ENCODE peak calls at places on chromosome 6, in five cellular contexts. A, P, O, D and W are unnamed samples.

GRCh38 chr6:84601366-84601765 is 163.0 kb downstream of the TBX18 start:
- DNase-seq in A (no peak), P (no peak), D (no peak), O (no peak), W (no peak)

GRCh38 chr6:149846321-149846720 is 17.8 kb downstream of the LRP11 start:
- DNase-seq in D (no peak), A (peak), P (peak), O (peak), W (peak)

GRCh38 chr6:129251669-129252376 is 368.9 kb downstream of the LAMA2 start:
- DNase-seq in A (peak), D (peak), O (peak), P (peak), W (peak)

GRCh38 chr6:12459945-12460800 is 170.0 kb downstream of the EDN1 start:
- DNase-seq in P (no peak), A (no peak), D (no peak), O (no peak), W (no peak)

GRCh38 chr6:51024126-51024525 is 205.5 kb downstream of the TFAP2B start:
- DNase-seq in D (no peak), P (no peak), O (no peak), A (no peak), W (no peak)

GRCh38 chr6:26604797-26605196 is 8.0 kb downstream of the ABT1 start:
- DNase-seq in D (no peak), P (no peak), A (no peak), O (no peak), W (no peak)

GRCh38 chr6:106658469-106658868 is 29.1 kb downstream of the QRSL1 start:
- DNase-seq in D (no peak), A (no peak), O (no peak), P (peak), W (no peak)

GRCh38 chr6:68880050-68880449 is 245.0 kb downstream of the ADGRB3 start:
- DNase-seq in P (no peak), O (no peak), A (no peak), D (no peak), W (no peak)

GRCh38 chr6:39391182-39391581 is 68.7 kb upstream of the KCNK16 start:
- DNase-seq in D (no peak), O (no peak), P (no peak), A (no peak), W (no peak)

GRCh38 chr6:39387785-39388184 is 65.3 kb upstream of the KCNK16 start:
- DNase-seq in A (no peak), D (no peak), O (no peak), P (no peak), W (no peak)

GRCh38 chr6:39388526-39389371 is 66.2 kb upstream of the KCNK16 start:
- DNase-seq in D (no peak), O (no peak), A (no peak), P (no peak), W (no peak)

GRCh38 chr6:39393075-39393474 is 70.6 kb upstream of the KCNK16 start:
- DNase-seq in A (no peak), D (no peak), P (no peak), O (no peak), W (no peak)

GRCh38 chr6:39389372-39389767 is 66.9 kb upstream of the KCNK16 start:
- DNase-seq in D (peak), A (no peak), P (peak), O (no peak), W (no peak)
- TF ChIP-seq CTCF in D (peak), A (no peak), P (peak), O (no peak), W (no peak)

GRCh38 chr6:139198529-139199303 is 63.8 kb downstream of the HECA start:
- DNase-seq in D (no peak), A (no peak), O (no peak), P (no peak), W (no peak)
- TF ChIP-seq CTCF in D (no peak), A (no peak), O (no peak), P (no peak), W (no peak)

DNA sequence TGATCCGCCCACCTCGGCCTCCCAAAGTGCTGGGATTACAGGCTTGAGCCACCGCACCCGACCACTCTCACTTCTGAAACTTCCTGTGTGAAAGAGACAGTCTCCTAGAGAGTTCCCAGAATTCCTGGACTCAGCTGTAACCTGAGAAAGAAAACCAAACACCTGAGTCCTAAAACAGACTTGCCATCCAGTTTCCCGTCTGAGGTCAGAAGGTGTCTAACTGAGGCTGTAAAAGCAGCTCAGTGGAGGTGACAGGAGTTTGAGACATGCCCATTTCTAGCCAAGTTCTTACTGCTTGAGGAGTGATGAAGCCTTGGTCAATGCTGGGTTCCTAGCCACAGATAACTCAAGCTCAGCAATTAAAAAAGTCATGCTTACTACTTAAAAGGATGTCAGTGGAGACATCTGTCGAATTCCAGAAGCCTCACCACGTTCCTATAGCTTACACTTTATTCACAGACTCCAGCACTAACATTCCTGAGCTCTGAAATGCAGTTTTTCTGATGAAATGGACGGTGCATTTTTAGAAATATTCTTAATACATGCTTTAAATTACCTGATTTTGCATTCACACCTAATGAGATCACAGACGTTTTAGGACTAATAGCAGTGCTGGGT is 6.1 kb downstream of the UQCC2 start:
- DNase-seq in D (no peak), P (no peak), A (no peak), O (no peak), W (no peak)
- TF ChIP-seq CTCF in D (no peak), P (no peak), A (no peak), O (no peak), W (no peak)

GRCh38 chr6:30234361-30234760 is 21.2 kb upstream of the TRIM26 start:
- DNase-seq in O (no peak), P (no peak), A (no peak), D (no peak), W (no peak)

DNA sequence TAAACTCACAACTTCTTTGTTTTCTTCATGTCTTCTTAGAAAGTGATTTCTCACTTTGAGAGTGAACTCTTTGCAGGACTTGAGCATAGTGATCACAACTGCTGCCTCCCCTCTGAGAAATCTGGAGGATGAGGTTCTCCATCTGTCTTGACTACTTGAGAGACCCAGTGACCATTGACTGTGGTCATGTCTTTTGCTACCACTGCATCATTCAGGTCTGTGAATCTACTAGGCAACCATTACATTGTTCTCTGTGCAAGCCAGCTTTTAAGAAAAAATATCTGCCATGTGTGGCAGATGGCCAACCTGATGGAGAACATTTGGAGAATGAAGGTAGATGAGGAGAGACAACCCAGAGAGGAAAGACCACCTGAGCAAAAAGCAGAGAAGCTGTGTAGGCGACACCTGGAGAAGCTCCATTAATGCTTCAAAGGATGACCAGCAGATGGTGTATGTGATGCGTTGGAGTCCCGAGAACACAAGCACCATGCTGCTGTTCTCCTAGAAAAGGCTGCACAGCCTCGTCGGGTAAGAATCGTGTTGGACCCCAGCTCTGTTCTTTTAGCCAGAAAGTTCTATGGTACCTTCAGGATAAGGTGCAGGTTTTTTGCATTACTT is 25.1 kb upstream of the TRIM26 start:
- DNase-seq in O (no peak), A (no peak), P (peak), D (peak), W (no peak)
- TF ChIP-seq CTCF in O (peak), A (no peak), P (peak), D (peak), W (peak)

GRCh38 chr6:63799813-63800212 is 164.2 kb downstream of the PHF3 start:
- DNase-seq in P (no peak), D (no peak), O (no peak), A (no peak), W (no peak)

GRCh38 chr6:63805345-63805744 is 169.7 kb downstream of the PHF3 start:
- DNase-seq in O (no peak), D (no peak), P (no peak), A (no peak), W (no peak)

GRCh38 chr6:63804381-63804956 is 168.9 kb downstream of the PHF3 start:
- DNase-seq in A (no peak), O (no peak), D (no peak), P (peak), W (no peak)

GRCh38 chr6:63803371-63803770 is 167.8 kb downstream of the PHF3 start:
- DNase-seq in A (no peak), O (no peak), D (no peak), P (no peak), W (no peak)

GRCh38 chr6:63802606-63803206 is 167.1 kb downstream of the PHF3 start:
- DNase-seq in D (peak), O (no peak), P (peak), A (no peak), W (no peak)
- TF ChIP-seq CTCF in D (peak), O (peak), P (peak), A (peak), W (peak)

GRCh38 chr6:10250655-10251220 is 164.1 kb downstream of the TFAP2A start:
- DNase-seq in O (no peak), P (no peak), D (no peak), A (no peak), W (no peak)

GRCh38 chr6:10259676-10260075 is 155.2 kb downstream of the TFAP2A start:
- DNase-seq in A (no peak), P (no peak), D (no peak), O (no peak), W (no peak)

GRCh38 chr6:10258341-10258740 is 156.5 kb downstream of the TFAP2A start:
- DNase-seq in P (no peak), O (no peak), A (no peak), D (no peak), W (no peak)

GRCh38 chr6:10256113-10256690 is 158.7 kb downstream of the TFAP2A start:
- DNase-seq in P (peak), A (no peak), D (peak), O (no peak), W (no peak)
- TF ChIP-seq CTCF in P (peak), A (no peak), D (peak), O (peak), W (no peak)

DNA sequence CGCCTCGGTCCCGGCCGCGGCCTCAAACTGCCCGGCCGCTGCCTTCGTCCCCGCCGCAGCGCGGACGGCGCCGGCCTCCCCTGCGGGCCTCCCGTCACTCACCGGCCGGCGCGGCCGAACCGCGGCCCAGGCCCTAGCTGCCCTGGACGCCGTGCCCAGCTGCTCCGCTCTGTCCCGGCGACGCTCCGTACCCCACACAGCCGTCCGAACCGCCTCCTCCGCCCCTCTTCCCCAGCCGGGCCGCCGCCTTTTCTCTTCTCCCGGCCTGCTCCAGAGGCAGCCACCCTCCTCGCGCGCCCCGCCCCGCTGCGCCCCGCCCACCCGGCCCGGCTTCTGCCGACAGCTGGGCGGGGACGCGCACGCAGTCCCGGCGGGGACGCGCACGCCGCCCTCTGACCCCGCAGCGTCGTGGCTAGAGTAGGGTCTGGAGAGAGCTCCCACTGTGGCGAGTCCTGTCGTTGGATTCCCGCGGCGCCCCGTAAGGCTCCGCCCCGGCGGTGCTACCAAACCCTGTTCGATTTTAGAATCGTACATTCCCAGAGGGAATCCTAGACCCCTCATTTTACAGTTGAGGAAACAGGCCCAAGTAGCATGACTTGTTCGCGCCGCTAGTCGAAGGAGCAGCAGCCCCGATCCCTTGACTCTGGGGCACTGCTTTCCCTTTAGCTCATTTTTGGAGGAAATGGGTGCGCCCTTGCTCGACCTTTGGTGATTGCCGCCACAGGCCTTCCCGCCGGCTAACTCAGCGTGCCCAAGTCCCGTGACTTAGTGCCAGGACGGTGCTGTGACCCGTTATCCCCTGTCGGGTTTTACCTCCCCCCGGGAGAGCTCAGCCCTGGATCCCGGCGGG is at the start of gene FBXO30:
- DNase-seq in A (peak), O (peak), D (peak), P (peak), W (peak)
- TF ChIP-seq CTCF in A (peak), O (no peak), D (no peak), P (peak), W (no peak)

GRCh38 chr6:75070244-75070643 is 135.6 kb downstream of the COL12A1 start:
- DNase-seq in O (no peak), A (no peak), D (no peak), P (no peak), W (no peak)

DNA sequence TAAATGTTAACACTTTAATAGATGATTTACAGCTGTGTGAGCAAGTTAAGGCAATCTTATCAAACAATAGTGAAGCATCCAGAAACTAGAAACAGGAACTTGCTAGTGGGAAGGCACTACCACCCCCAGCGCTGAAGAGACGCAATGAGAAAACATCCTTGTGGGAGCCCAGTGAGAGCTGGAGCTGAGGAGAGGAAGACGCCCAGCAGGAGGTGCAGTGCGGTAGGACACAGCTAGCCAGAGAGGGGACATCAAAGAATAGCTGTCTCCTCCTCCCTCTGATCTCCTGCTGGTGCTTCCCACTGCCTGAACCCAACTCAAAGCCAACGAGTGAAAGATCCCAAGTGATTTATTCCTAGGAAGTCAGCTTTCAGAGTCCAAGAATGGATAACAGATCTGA is 140.3 kb downstream of the COL12A1 start:
- DNase-seq in D (peak), O (no peak), A (peak), P (peak), W (peak)
- TF ChIP-seq CTCF in D (peak), O (no peak), A (no peak), P (peak), W (peak)

DNA sequence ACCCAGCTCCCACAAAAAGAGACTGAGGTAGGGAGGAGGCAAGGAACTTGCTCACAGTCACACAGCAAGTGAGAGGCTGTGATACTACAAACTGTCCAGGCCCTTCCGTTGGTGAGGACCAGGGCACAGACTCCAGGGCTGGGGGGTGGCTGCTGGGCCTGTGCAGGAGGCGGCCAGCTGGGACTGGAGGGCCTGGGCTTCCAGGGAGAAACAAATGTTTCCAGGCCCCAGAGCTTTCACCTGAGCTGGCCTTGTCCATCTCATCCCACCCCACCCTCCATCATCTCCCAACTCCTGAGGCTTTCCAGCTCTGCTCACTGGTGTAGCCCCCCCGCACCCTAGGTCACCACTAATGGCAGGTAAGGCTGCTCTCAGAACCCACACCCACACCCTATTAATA is 86.0 kb downstream of the GRM4 start:
- DNase-seq in O (no peak), P (no peak), D (no peak), A (no peak), W (no peak)
- TF ChIP-seq CTCF in O (no peak), P (no peak), D (no peak), A (no peak), W (no peak)

DNA sequence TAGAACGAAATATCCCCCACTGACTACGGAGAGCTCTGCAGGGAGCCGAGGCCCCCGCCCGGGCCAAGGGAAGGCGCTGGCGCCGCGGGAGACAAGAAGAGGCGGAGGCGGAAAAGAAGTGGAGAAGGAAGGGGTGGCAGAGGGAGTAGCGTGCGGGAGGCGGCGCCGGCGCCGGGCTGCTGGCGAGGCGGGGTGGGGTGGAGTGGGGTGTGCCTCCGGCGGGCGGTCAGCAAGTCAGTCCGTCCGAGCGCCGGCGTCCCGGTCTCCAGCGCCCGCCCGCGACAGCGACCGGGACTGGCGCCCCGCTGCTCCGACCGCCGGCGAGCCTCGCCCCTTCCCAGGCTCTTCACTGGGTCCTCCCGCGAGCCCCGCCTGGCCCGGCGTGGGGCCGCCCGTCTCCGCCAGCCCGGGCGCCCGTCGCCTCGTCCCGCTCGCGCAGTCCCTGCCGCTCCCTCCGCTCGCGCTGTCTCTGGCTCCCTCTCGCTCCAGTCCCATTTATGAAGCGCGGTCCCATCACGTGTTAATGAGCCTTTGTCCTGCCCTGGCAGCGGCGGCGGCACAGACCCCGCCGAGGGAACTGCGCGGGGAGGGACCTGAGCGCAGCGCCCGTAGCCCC is at the start of gene CNR1:
- DNase-seq in P (peak), D (peak), A (peak), O (peak), W (peak)
- TF ChIP-seq CTCF in P (no peak), D (no peak), A (no peak), O (no peak), W (no peak)